ENCODE peak calls at places on chromosomes 12 and 14, in seven cellular contexts. Q is thoracic aorta, B is transverse colon, Z is AG09309, Y is T-helper 2 cell, O is OCI-LY7, H is mucosa of gallbladder. F is an unnamed sample.

GRCh38 chr14:76977793-76978730 is 50.4 kb downstream of the IRF2BPL start:
- DNase-seq in Q (no peak), B (peak), Z (no peak), Y (peak), O (no peak), H (peak), F (no peak)

GRCh38 chr12:11202811-11203210 is 16.1 kb upstream of the TAS2R42 start:
- DNase-seq in Q (no peak), B (no peak), Z (no peak), Y (no peak), O (no peak), H (no peak), F (no peak)

GRCh38 chr14:85317491-85318021 is 212.4 kb upstream of the FLRT2 start:
- DNase-seq in Q (no peak), B (no peak), Z (no peak), Y (no peak), O (no peak), H (no peak), F (no peak)

GRCh38 chr12:2284857-2285256 is 232.1 kb downstream of the CACNA1C start:
- DNase-seq in Q (no peak), B (peak), Z (no peak), Y (no peak), O (peak), H (peak), F (peak)

GRCh38 chr14:101814869-101815268 is 53.4 kb downstream of the PPP2R5C start:
- DNase-seq in Q (no peak), B (no peak), Z (no peak), Y (no peak), O (no peak), H (no peak), F (no peak)

GRCh38 chr12:2179058-2179457 is 126.3 kb downstream of the CACNA1C start:
- DNase-seq in Q (no peak), B (no peak), Z (no peak), Y (no peak), O (no peak), H (no peak), F (no peak)

GRCh38 chr14:52738409-52738808 is 8.4 kb downstream of the STYX start:
- DNase-seq in Q (no peak), B (no peak), Z (no peak), Y (no peak), O (no peak), H (no peak), F (no peak)

GRCh38 chr12:49341777-49342065 is 4.7 kb upstream of the C1QL4 start:
- DNase-seq in Q (no peak), B (no peak), Z (no peak), Y (no peak), O (no peak), H (no peak), F (no peak)

GRCh38 chr14:101087614-101088394 is 184.3 kb upstream of the RTL1 start:
- DNase-seq in Q (no peak), B (peak), Z (peak), Y (no peak), O (no peak), H (peak), F (no peak)

GRCh38 chr14:31232081-31232480 is 24.5 kb upstream of the HECTD1 start:
- DNase-seq in Q (no peak), B (peak), Z (no peak), Y (no peak), O (no peak), H (no peak), F (no peak)

GRCh38 chr12:111758120-111758561 is 8.6 kb upstream of the ALDH2 start:
- DNase-seq in Q (no peak), B (no peak), Z (no peak), Y (no peak), O (no peak), H (no peak), F (no peak)

GRCh38 chr12:65720739-65721138 is 103.5 kb upstream of the HMGA2 start:
- DNase-seq in Q (no peak), B (no peak), Z (peak), Y (no peak), O (no peak), H (no peak), F (no peak)

GRCh38 chr14:59510001-59510400 is 25.7 kb downstream of the JKAMP start:
- DNase-seq in Q (no peak), B (no peak), Z (no peak), Y (no peak), O (no peak), H (no peak), F (no peak)

GRCh38 chr12:108633534-108634224 is at the start of gene SELPLG:
- DNase-seq in Q (no peak), B (peak), Z (no peak), Y (peak), O (peak), H (peak), F (no peak)

GRCh38 chr14:54567634-54568561 is 970 bp downstream of the SAMD4A start:
- DNase-seq in Q (no peak), B (peak), Z (no peak), Y (no peak), O (peak), H (peak), F (no peak)

GRCh38 chr12:118360785-118361404 is 11.8 kb downstream of the TAOK3 start:
- DNase-seq in Q (no peak), B (no peak), Z (no peak), Y (no peak), O (no peak), H (no peak), F (no peak)

GRCh38 chr12:68538722-68539614 is 71.7 kb upstream of the RAP1B start:
- DNase-seq in Q (peak), B (peak), Z (no peak), Y (no peak), O (no peak), H (peak), F (no peak)

GRCh38 chr14:74425525-74426201 is 347 bp downstream of the SYNDIG1L start:
- DNase-seq in Q (no peak), B (peak), Z (no peak), Y (peak), O (no peak), H (peak), F (no peak)

GRCh38 chr14:36660736-36661505 is 739 bp upstream of the PAX9 start:
- DNase-seq in Q (no peak), B (no peak), Z (no peak), Y (no peak), O (peak), H (no peak), F (peak)

F was measured in NCI-H1092.